ENCODE peak calls at places on chromosomes 5 and 9, in four cellular contexts. S is A549, Z is WTC11, E is HepG2. D is an unnamed sample.

GRCh38 chr5:135220394-135221186 is 178.4 kb downstream of the MACROH2A1 start:
- DNase-seq in S (no peak), Z (no peak), E (no peak), D (no peak)

GRCh38 chr9:90095682-90096081 is 490.9 kb downstream of the GADD45G start:
- DNase-seq in S (no peak), Z (no peak), E (no peak), D (no peak)

GRCh38 chr5:179801304-179802206 is 5.1 kb downstream of the MGAT4B start:
- DNase-seq in S (peak), Z (peak), E (peak), D (peak)

GRCh38 chr5:146041180-146041789 is 64.1 kb downstream of the PLAC8L1 start:
- DNase-seq in S (no peak), Z (no peak), E (no peak), D (peak)

GRCh38 chr5:52580921-52581320 is 206.8 kb upstream of the ITGA1 start:
- DNase-seq in S (no peak), Z (no peak), E (no peak), D (no peak)

GRCh38 chr5:168658394-168658793 is 79.2 kb upstream of the PANK3 start:
- DNase-seq in S (no peak), Z (no peak), E (no peak), D (no peak)

GRCh38 chr5:167783145-167783817 is 508.2 kb upstream of the WWC1 start:
- DNase-seq in S (no peak), Z (no peak), E (no peak), D (no peak)

GRCh38 chr5:135046661-135047346 is 12.8 kb upstream of the PITX1 start:
- DNase-seq in S (no peak), Z (no peak), E (no peak), D (no peak)

GRCh38 chr9:128714586-128715435 is 9.1 kb downstream of the ZDHHC12 start:
- DNase-seq in S (no peak), Z (peak), E (no peak), D (no peak)

GRCh38 chr5:137822983-137823382 is 44.7 kb upstream of the MYOT start:
- DNase-seq in S (no peak), Z (no peak), E (no peak), D (no peak)
- TF ChIP-seq HMGXB4 in S (no peak), Z (no peak), E (no peak), D (no peak)

DNA sequence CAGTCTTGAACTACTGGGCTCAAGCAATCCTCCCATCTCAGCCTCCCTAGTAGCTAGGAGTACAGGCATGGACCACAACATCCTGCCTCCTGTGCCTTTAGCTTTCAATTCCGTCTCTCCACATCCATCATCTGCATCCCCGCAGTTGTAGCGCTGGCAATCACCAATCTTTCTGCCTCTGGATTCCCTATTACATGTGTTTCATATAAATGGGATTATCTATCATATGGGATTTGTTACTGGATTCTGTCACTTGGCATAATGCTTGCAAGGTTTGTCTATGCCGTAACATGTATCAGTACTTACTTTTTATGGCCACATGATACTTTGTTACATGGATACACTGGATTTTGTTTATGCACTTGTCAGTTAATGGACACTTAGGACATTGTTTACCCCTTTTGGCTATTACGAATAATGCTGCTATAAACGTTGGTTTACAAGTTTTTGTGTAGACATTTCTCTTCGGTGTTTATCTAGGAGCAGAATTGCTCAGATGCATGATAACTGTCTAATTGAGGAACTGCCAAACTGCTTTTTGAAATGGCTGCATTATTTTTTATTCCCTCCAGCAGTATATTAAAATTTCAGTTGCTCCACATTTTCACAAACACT is 1223.9 kb downstream of the FOXD4L5 start:
- DNase-seq in S (no peak), Z (no peak), E (no peak), D (no peak)
- TF ChIP-seq HMGXB4 in S (no peak), Z (no peak), E (no peak), D (no peak)

GRCh38 chr9:30198463-30199309 is 2185.8 kb upstream of the ACO1 start:
- DNase-seq in S (no peak), Z (peak), E (no peak), D (no peak)

GRCh38 chr9:30201024-30201423 is 2183.4 kb upstream of the ACO1 start:
- DNase-seq in S (no peak), Z (no peak), E (no peak), D (no peak)

DNA sequence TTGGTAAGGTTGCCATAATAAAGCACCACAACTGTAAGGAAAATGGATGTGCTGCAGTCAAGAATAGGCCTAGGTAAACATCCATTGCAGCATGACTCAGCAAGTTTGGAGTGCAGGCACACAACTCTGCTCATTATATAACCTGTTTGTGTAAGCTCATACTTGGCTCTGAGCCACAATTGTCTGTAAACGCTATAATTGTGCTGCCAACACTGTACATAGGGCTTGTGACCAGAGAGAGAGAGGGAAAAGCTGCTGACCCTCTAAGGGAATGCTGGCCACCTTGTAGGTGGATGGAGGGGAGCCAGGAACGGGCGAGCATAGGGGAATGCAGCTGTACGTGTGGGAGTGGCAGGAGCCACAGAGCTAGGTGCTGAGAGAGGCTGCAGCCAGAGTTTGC is 2186.5 kb upstream of the ACO1 start:
- DNase-seq in S (no peak), Z (no peak), E (peak), D (no peak)
- TF ChIP-seq HMGXB4 in S (no peak), Z (no peak), E (no peak), D (no peak)

GRCh38 chr9:16221822-16222547 is 648.5 kb downstream of the BNC2 start:
- DNase-seq in S (no peak), Z (no peak), E (no peak), D (no peak)
- TF ChIP-seq HMGXB4 in S (no peak), Z (no peak), E (no peak), D (no peak)